ENCODE peak calls at places on chromosomes 13 and 19, in six cellular contexts. X is CD8-positive, alpha-beta T cell; O is endodermal cell; P is ovary; Y is pancreas; D is A549. S is an unnamed sample.

GRCh38 chr13:27122036-27122435 is 49.6 kb downstream of the USP12 start:
- DNase-seq in O (no peak), X (no peak), Y (no peak), D (no peak), P (no peak), S (no peak)

GRCh38 chr19:29256516-29256915 is 43.6 kb upstream of the UQCRFS1 start:
- DNase-seq in O (no peak), P (no peak), Y (no peak), X (no peak), D (no peak), S (no peak)

GRCh38 chr13:110706570-110707378 is 858 bp upstream of the CARS2 start:
- DNase-seq in P (no peak), D (no peak), X (no peak), Y (no peak), O (peak), S (no peak)

GRCh38 chr13:18212873-18213272 is 968.8 kb downstream of the TUBA3C start:
- DNase-seq in O (no peak), P (no peak), Y (peak), X (peak), D (no peak), S (peak)

GRCh38 chr13:45398862-45399261 is 19.3 kb downstream of the SLC25A30 start:
- DNase-seq in Y (no peak), D (no peak), X (peak), P (no peak), O (no peak), S (no peak)

GRCh38 chr13:71285700-71286099 is 581.3 kb downstream of the DACH1 start:
- DNase-seq in Y (no peak), P (no peak), X (no peak), D (no peak), O (peak), S (peak)

GRCh38 chr19:58570770-58571574 is 2.2 kb downstream of the MZF1 start:
- DNase-seq in P (peak), O (no peak), D (no peak), Y (peak), X (no peak), S (no peak)

GRCh38 chr13:101149735-101150380 is 266.4 kb downstream of the NALCN start:
- DNase-seq in P (no peak), X (no peak), Y (no peak), D (peak), O (peak), S (peak)

GRCh38 chr13:51246411-51247298 is 24.5 kb downstream of the FAM124A start:
- DNase-seq in Y (no peak), P (no peak), O (peak), D (no peak), X (no peak), S (peak)

GRCh38 chr13:60114499-60115028 is 49.2 kb downstream of the DIAPH3 start:
- DNase-seq in Y (no peak), P (no peak), X (no peak), D (no peak), O (no peak), S (no peak)

GRCh38 chr13:21034602-21035190 is 26.7 kb downstream of the LATS2 start:
- DNase-seq in O (no peak), X (no peak), P (no peak), Y (no peak), D (no peak), S (peak)

GRCh38 chr13:28492527-28493367 is 2.2 kb downstream of the FLT1 start:
- DNase-seq in Y (no peak), O (no peak), P (no peak), X (no peak), D (no peak), S (no peak)

GRCh38 chr13:104140557-104140956 is 1074.3 kb upstream of the SLC10A2 start:
- DNase-seq in X (no peak), Y (no peak), D (no peak), P (no peak), O (no peak), S (peak)

GRCh38 chr13:46831588-46832194 is 34.7 kb upstream of the ESD start:
- DNase-seq in Y (no peak), P (no peak), D (peak), O (peak), X (no peak), S (peak)

GRCh38 chr19:4889034-4889825 is 13.5 kb downstream of the ARRDC5 start:
- DNase-seq in O (no peak), X (no peak), D (no peak), P (no peak), Y (no peak), S (peak)

GRCh38 chr13:39616087-39616694 is 13.2 kb upstream of the LHFPL6 start:
- DNase-seq in Y (peak), O (peak), D (peak), P (no peak), X (peak), S (peak)

GRCh38 chr13:45436332-45436731 is 18.2 kb upstream of the SLC25A30 start:
- DNase-seq in O (no peak), X (no peak), D (no peak), P (no peak), Y (no peak), S (no peak)

GRCh38 chr13:38954844-38955243 is 35.8 kb downstream of the STOML3 start:
- DNase-seq in P (no peak), Y (no peak), X (no peak), D (no peak), O (no peak), S (no peak)

GRCh38 chr19:54137913-54138776 is 583 bp downstream of the CNOT3 start:
- DNase-seq in Y (no peak), D (no peak), X (no peak), P (peak), O (peak), S (peak)

GRCh38 chr13:23375007-23375971 is 58.2 kb downstream of the SACS start:
- DNase-seq in P (peak), Y (peak), O (peak), D (peak), X (peak), S (peak)
- TF ChIP-seq CTCF in P (peak), Y (no peak), O (peak), D (no peak), X (peak), S (no peak)

GRCh38 chr13:102852556-102852955 is 6.7 kb downstream of the ERCC5 start:
- DNase-seq in O (no peak), X (no peak), Y (no peak), P (no peak), D (no peak), S (peak)

GRCh38 chr13:102848956-102849355 is 3.1 kb downstream of the ERCC5 start:
- DNase-seq in O (no peak), P (no peak), Y (no peak), D (no peak), X (no peak), S (no peak)

GRCh38 chr13:102856603-102857002 is 10.8 kb downstream of the ERCC5 start:
- DNase-seq in P (no peak), X (no peak), D (no peak), Y (no peak), O (no peak), S (peak)

DNA sequence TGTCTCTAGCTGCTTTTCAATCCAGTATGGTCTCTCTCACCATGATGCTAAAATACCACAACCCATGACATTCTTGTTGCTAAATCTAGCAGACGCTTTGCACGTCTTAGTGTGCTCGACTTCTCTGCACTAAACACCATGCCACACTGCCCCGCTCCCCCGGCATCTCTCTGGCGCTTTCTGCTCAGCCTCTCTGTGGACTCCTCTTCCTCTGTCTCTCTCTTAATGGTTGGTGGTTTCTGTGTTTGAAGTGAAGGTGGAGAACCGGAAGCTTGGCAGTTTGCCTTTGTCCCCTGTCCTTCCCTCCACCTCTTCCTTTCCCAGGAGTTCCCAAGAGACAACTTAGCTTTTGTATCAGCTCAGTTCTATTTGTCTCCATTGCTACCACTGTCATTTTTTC is 8.8 kb downstream of the ERCC5 start:
- DNase-seq in P (no peak), Y (no peak), O (no peak), X (no peak), D (no peak), S (no peak)
- H3K4me3 ChIP-seq in P (no peak), Y (no peak), O (no peak), X (no peak), D (no peak), S (no peak)

DNA sequence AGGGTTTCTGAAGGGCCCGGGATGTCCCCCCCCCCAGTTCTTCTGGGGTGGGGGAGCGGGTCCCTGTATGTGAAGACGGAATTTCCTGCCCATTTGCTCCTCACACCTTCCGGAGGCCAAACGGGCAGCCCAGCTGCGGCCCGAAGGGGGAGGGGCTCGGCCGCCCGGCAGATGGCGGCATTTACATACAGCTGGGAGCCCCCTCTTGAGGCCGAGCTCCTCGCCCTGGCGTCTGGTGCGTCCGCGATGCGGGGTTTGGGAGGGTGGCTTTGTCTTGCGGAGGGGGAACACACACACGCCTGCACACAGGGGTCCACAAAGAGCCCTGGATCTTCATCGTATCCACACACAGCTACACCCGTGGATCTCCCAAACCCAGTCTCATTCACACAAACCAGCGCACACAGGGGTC is 891 bp upstream of the DLL3 start:
- DNase-seq in P (peak), D (no peak), X (no peak), O (peak), Y (no peak), S (peak)
- TF ChIP-seq CTCF in P (no peak), D (peak), X (no peak), O (peak), Y (no peak), S (peak)

GRCh38 chr19:6409346-6409745 is 15.3 kb downstream of the KHSRP start:
- DNase-seq in P (no peak), Y (no peak), X (no peak), D (no peak), O (no peak), S (no peak)
- H3K4me3 ChIP-seq in P (no peak), Y (no peak), X (no peak), D (no peak), O (no peak), S (no peak)

DNA sequence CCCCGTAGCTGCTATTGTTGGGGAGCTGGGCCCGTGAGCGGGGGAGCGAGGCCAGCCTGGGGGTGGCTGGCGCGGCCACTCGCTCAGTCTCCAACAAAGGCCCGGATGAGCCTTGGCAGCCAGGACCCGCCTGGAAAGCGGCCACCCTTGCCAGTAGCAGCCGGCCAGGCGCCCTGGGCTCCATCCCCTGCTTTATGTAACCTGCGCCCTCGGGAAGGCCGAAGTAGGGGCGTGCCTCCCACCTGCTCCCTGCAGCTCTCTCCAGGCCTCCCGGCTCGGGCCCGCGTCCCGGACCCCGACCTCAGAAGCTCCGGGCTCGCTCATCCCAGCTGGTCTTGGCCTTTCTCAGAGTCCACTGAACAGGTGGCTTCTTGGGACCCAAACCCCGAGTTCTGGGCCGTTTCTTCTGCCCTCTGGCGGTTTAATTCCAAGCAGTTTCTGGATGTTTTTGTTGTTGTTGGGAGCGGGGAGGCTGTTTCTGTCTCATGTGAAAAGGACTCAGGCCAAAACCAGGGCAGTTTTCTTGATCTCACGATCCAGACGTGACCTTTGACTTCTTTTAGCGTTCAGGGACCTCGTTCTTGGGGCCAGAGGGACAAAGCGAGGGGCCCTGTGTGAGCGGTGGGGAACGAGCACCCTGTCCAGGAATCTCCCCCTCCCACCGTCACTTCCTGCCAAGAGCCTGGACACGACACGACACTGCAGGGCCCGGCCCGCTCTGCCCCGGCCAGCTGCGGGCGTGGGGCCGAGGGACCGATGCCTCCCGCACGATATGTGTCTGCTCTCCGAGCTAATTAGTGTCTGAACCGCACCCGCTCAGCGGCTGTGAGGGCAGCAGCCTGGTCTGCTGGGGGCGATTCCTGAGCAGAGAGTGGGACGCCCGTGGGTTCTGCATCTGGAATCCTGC is 1.3 kb downstream of the CDC34 start:
- DNase-seq in Y (peak), X (no peak), P (peak), O (peak), D (peak), S (peak)
- TF ChIP-seq CTCF in Y (peak), X (peak), P (peak), O (peak), D (peak), S (peak)

GRCh38 chr13:29595380-29596063 is at the start of gene SLC7A1:
- DNase-seq in Y (peak), D (peak), P (peak), O (peak), X (peak), S (peak)

GRCh38 chr13:29596064-29596418 is 553 bp upstream of the SLC7A1 start:
- DNase-seq in Y (no peak), D (no peak), P (no peak), X (no peak), O (no peak), S (no peak)

GRCh38 chr13:29594710-29595379 is 643 bp downstream of the SLC7A1 start:
- DNase-seq in Y (peak), D (peak), X (peak), P (peak), O (peak), S (peak)

GRCh38 chr13:29594310-29594709 is 1.2 kb downstream of the SLC7A1 start:
- DNase-seq in Y (peak), D (peak), O (peak), P (no peak), X (no peak), S (peak)

GRCh38 chr13:29593605-29594297 is 1.7 kb downstream of the SLC7A1 start:
- DNase-seq in X (no peak), Y (no peak), O (no peak), P (no peak), D (no peak), S (no peak)
- H3K4me3 ChIP-seq in X (peak), Y (no peak), O (peak), P (no peak), D (peak), S (peak)

DNA sequence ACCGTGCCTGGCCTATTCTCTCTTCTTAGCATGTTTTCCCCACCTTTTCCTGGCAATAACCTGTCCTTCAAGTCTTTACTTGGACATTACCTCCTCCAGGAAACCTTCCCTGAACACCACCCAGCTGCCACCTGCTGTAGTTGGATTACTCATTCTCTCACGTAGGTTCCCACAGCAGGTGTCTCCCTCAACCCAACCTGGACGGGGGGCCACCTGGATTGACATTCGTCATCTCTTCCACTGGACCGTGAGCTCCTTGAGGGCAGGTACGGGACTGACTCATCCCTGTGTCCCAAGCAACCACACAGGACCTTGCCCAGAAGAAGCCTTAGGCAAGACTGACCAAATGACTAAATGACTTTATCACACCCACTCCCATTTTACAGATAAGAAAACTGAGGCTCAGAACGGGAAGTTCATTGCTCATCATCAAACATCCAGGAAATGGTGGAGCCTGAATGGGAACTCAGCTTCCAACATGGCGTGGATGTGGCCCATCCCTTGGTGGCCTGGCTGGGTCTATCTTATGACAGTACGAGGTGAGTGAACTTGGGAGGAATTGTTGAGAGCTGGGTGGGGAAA is 3.5 kb upstream of the KLK6 start:
- DNase-seq in O (peak), Y (no peak), X (no peak), D (no peak), P (no peak), S (no peak)
- TF ChIP-seq CTCF in O (no peak), Y (no peak), X (no peak), D (no peak), P (no peak), S (no peak)

DNA sequence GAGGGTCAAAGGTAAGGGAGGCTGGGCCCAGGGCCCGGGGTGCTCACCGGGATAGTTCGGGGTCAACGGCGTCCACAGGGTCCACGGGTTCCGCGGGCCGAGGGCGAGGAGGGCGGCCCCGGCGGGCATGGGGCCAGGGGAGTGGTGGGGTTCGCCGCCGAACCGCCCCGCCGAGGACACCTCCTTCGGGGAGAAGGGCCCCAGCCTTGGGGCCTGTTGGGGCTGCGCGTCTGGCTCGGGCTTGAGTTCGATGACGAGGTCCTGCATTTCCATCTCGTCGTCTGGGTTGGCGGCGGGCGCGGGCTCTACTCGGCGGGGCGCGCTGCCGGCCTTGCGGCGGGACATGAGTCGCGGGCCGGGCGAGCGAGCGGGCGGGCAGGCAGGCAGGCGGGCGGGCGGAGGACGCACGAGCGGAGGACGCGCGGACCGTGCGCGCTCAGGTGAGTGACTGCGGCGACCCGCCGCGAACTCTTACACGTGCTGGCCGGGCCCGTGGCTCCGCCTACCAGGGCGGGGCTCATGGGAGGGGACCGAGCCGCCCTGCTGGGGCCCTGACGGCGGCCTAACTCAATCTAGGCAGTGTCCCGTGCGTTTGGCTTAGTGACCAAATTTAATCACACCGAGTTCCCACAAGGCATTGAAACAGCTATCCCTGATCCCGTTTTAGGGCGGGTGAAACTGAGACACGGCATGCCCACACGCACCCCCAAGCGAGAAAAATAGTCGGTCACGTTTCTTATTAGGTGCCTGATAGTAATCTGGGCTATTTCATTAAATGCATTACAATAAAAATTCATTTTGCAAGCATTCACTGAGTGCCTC is at the start of gene ZNF296:
- DNase-seq in Y (peak), X (peak), P (peak), D (peak), O (peak), S (peak)
- H3K4me3 ChIP-seq in Y (peak), X (peak), P (peak), D (peak), O (peak), S (peak)